ENCODE peak calls at places on chromosomes 7 and 10, in four cellular contexts. M is lung, S is adrenal gland, Z is upper lobe of left lung. I is an unnamed sample.

GRCh38 chr7:144826248-144826647 is 9.6 kb downstream of the TPK1 start:
- DNase-seq in S (no peak), M (no peak), Z (no peak), I (no peak)

GRCh38 chr7:48366096-48366495 is 194.8 kb downstream of the ABCA13 start:
- DNase-seq in S (no peak), M (no peak), Z (no peak), I (no peak)

GRCh38 chr10:59678884-59679301 is 30.8 kb downstream of the SLC16A9 start:
- DNase-seq in S (peak; percentile 45), M (no peak), Z (no peak), I (no peak)

GRCh38 chr7:156640949-156641485 is 443 bp downstream of the RNF32 start:
- DNase-seq in Z (no peak), S (peak; percentile 37), M (peak; percentile 41), I (no peak)

GRCh38 chr10:75441196-75441595 is 9.8 kb downstream of the LRMDA start:
- DNase-seq in Z (peak; percentile 14), S (no peak), M (no peak), I (no peak)

GRCh38 chr10:5070648-5071410 is 23.4 kb upstream of the AKR1C3 start:
- DNase-seq in S (peak; percentile 16), Z (no peak), M (no peak), I (no peak)

GRCh38 chr7:100008525-100008924 is 6.9 kb upstream of the ZKSCAN1 start:
- DNase-seq in M (no peak), Z (no peak), S (no peak), I (no peak)

GRCh38 chr10:74151879-74152722 is 1.1 kb downstream of the ADK start:
- DNase-seq in S (no peak), Z (no peak), M (no peak), I (no peak)

GRCh38 chr7:81857385-81857784 is 87.5 kb upstream of the HGF start:
- DNase-seq in S (no peak), Z (no peak), M (no peak), I (no peak)

GRCh38 chr7:121337398-121337797 is 8.6 kb downstream of the WNT16 start:
- DNase-seq in S (no peak), Z (no peak), M (no peak), I (no peak)

GRCh38 chr7:131521651-131522163 is 34.7 kb downstream of the PODXL start:
- DNase-seq in S (peak; percentile 53), Z (no peak), M (peak; percentile 61), I (no peak)

GRCh38 chr7:99525713-99526440 is 21.4 kb downstream of the ZKSCAN5 start:
- DNase-seq in Z (no peak), M (no peak), S (no peak), I (no peak)

GRCh38 chr10:43396061-43396927 is 12.7 kb downstream of the HNRNPF start:
- DNase-seq in M (peak; percentile 81), Z (peak; percentile 96), S (peak; percentile 78), I (peak; percentile 64)

GRCh38 chr7:149558149-149558861 is 60.7 kb upstream of the ZNF746 start:
- DNase-seq in Z (no peak), S (no peak), M (peak; percentile 58), I (no peak)

GRCh38 chr7:100585511-100586265 is at the start of gene LRCH4:
- DNase-seq in Z (peak; percentile 94), M (peak; percentile 59), S (no peak), I (peak; percentile 55)

GRCh38 chr10:86411281-86411841 is 44.8 kb upstream of the GRID1 start:
- DNase-seq in S (no peak), Z (no peak), M (no peak), I (no peak)

GRCh38 chr7:94913391-94913790 is 6.0 kb downstream of the PPP1R9A start:
- DNase-seq in M (no peak), S (no peak), Z (no peak), I (no peak)

GRCh38 chr7:150428671-150429451 is 21.6 kb upstream of the GIMAP8 start:
- DNase-seq in Z (no peak), M (no peak), S (peak; percentile 90), I (no peak)

GRCh38 chr10:63273575-63273974 is 140.4 kb downstream of the NRBF2 start:
- DNase-seq in S (no peak), Z (no peak), M (no peak), I (no peak)

GRCh38 chr10:1472178-1472577 is 265.1 kb downstream of the ADARB2 start:
- DNase-seq in S (no peak), Z (peak; percentile 72), M (no peak), I (no peak)

GRCh38 chr7:30652132-30652531 is 30.1 kb downstream of the CRHR2 start:
- DNase-seq in Z (no peak), M (no peak), S (no peak), I (no peak)

GRCh38 chr10:6218692-6219493 is 16.2 kb downstream of the PFKFB3 start:
- DNase-seq in Z (no peak), S (no peak), M (no peak), I (no peak)

GRCh38 chr7:129939881-129940280 is 12.9 kb downstream of the UBE2H start:
- DNase-seq in S (no peak), M (no peak), Z (no peak), I (no peak)
- TF ChIP-seq CTCF in S (no peak), M (no peak), Z (no peak), I (no peak)

GRCh38 chr10:64785816-64786215 is 1264.6 kb downstream of the REEP3 start:
- DNase-seq in Z (no peak), S (no peak), M (no peak), I (no peak)
- TF ChIP-seq CTCF in Z (no peak), S (no peak), M (no peak), I (no peak)

DNA sequence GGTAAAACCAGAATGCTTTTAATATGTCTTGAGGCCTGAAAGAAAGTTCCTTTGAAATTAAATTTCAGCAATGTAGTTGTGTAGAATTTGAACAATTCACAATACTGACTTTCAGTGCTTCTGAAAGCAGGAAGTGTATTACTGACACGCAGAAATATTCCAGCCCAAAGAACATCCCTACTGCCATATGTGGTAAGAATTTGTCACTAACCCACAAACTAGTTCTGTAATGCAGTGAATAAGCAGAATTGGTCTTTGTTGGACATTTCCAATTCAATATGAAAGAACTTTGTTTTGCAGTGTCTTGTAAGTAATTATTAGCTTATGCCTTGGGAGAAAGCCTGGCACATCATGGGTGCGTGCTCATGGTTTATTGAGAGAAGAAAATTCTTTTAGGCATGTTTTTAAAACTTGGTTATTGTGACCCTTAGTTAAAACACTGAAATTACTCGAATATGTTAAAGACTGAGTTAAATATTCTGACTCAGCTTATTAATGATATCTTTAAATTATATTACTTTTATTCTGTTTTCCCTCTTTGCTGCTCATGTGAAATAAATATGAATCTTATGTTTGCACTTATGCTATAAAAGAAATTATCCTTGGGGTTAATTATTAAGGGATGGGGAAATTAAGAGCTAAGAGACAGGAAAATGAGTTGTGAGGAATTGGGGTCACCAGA is 33.4 kb downstream of the PTPN12 start:
- DNase-seq in S (no peak), M (no peak), Z (no peak), I (no peak)
- TF ChIP-seq CTCF in S (no peak), M (no peak), Z (no peak), I (no peak)

DNA sequence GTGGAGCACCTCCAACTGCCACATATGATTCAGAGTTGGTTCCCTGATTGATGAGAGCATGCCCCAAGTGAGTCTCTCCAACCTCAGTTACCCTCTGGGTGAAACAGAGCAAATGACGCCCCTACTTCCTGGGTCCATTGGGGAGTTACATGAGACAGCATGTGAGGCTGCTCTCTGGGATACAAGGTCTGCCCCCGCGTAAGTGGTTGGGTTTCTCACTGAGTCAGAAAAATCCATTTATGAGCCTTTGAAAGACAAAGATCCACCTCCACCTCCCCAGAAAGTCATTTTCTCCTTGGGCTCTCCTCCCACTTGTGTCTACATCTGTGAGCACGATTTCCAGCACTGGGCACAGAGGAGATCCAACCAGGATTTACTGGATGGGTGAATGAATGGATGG is 70.7 kb upstream of the DNAAF5 start:
- DNase-seq in Z (no peak), S (no peak), M (no peak), I (no peak)
- TF ChIP-seq CTCF in Z (no peak), S (no peak), M (no peak), I (no peak)

GRCh38 chr7:27554826-27555225 is 107.9 kb downstream of the HIBADH start:
- DNase-seq in Z (no peak), M (no peak), S (no peak), I (no peak)

GRCh38 chr7:27555670-27556069 is 107.0 kb downstream of the HIBADH start:
- DNase-seq in Z (no peak), M (no peak), S (no peak), I (no peak)

GRCh38 chr7:27564881-27565482 is 97.7 kb downstream of the HIBADH start:
- DNase-seq in M (no peak), Z (no peak), S (no peak), I (no peak)

GRCh38 chr7:27560706-27561235 is 101.9 kb downstream of the HIBADH start:
- DNase-seq in Z (no peak), S (no peak), M (no peak), I (no peak)
- TF ChIP-seq CTCF in Z (no peak), S (no peak), M (no peak), I (no peak)